ENCODE peak calls at places on chromosomes 4 and X, in five cellular contexts. I, D, Q, U and C are unnamed samples.

GRCh38 chr4:79227896-79228295 is 98.0 kb downstream of the NAA11 start:
- DNase-seq in D (peak), U (no peak), Q (peak), I (no peak), C (no peak)

GRCh38 chr4:110106946-110107325 is 91.5 kb downstream of the ELOVL6 start:
- DNase-seq in D (peak), U (peak), I (peak), Q (peak), C (peak)

GRCh38 chrX:28586891-28587635 is at the start of gene IL1RAPL1:
- DNase-seq in U (peak), D (peak), Q (peak), I (peak), C (peak)

GRCh38 chr4:8655411-8656184 is 63.0 kb downstream of the CPZ start:
- DNase-seq in Q (no peak), U (no peak), I (no peak), D (no peak), C (no peak)

GRCh38 chrX:150155396-150156048 is 207.6 kb upstream of the MAMLD1 start:
- DNase-seq in Q (no peak), U (no peak), D (peak), I (peak), C (peak)

GRCh38 chr4:179536694-179537093 is 2094.5 kb upstream of the AGA start:
- DNase-seq in D (no peak), Q (no peak), I (no peak), U (no peak), C (no peak)

GRCh38 chr4:14338206-14338605 is 664.1 kb upstream of the CPEB2 start:
- DNase-seq in Q (no peak), U (no peak), D (peak), I (no peak), C (peak)

GRCh38 chr4:15003891-15004700 is 1.8 kb downstream of the CPEB2 start:
- DNase-seq in I (peak), D (no peak), U (peak), Q (no peak), C (peak)

GRCh38 chr4:69713593-69713992 is 46.8 kb downstream of the SULT1B1 start:
- DNase-seq in I (peak), Q (no peak), U (peak), D (peak), C (peak)

GRCh38 chr4:123495530-123495929 is 98.9 kb downstream of the SPRY1 start:
- DNase-seq in D (peak), Q (no peak), I (peak), U (no peak), C (peak)

GRCh38 chr4:20445933-20446723 is 194.4 kb downstream of the SLIT2 start:
- DNase-seq in D (no peak), U (no peak), I (no peak), Q (no peak), C (no peak)

GRCh38 chr4:67776746-67777145 is 22.6 kb upstream of the GNRHR start:
- DNase-seq in U (no peak), Q (no peak), D (no peak), I (no peak), C (no peak)

GRCh38 chr4:13642576-13642975 is 15.1 kb upstream of the BOD1L1 start:
- DNase-seq in Q (peak), U (no peak), I (no peak), D (peak), C (no peak)

GRCh38 chrX:56764975-56765791 is 36.1 kb downstream of the NBDY start:
- DNase-seq in Q (no peak), U (no peak), D (no peak), I (no peak), C (no peak)

GRCh38 chrX:152817082-152817744 is 13.3 kb downstream of the CETN2 start:
- DNase-seq in I (peak), D (peak), U (peak), Q (peak), C (peak)

GRCh38 chrX:92247076-92247475 is 467.9 kb downstream of the PCDH11X start:
- DNase-seq in D (no peak), U (no peak), I (no peak), Q (peak), C (peak)

GRCh38 chr4:143768007-143768591 is 67.6 kb upstream of the FREM3 start:
- DNase-seq in D (no peak), I (no peak), U (no peak), Q (peak), C (no peak)

GRCh38 chr4:183012862-183013855 is 85.9 kb upstream of the WWC2 start:
- DNase-seq in I (no peak), D (no peak), U (no peak), Q (no peak), C (no peak)

GRCh38 chr4:82998898-82999297 is 11.7 kb downstream of the LIN54 start:
- DNase-seq in I (no peak), U (no peak), D (no peak), Q (no peak), C (no peak)

GRCh38 chr4:180913750-180914149 is 1329.5 kb upstream of the TENM3 start:
- DNase-seq in U (no peak), D (peak), Q (no peak), I (no peak), C (peak)

GRCh38 chr4:88087004-88087403 is 71.4 kb downstream of the ABCG2 start:
- DNase-seq in D (no peak), I (no peak), Q (no peak), U (no peak), C (no peak)

GRCh38 chr4:10033191-10033881 is 12.0 kb upstream of the SLC2A9 start:
- DNase-seq in D (peak), U (no peak), Q (no peak), I (peak), C (peak)

GRCh38 chrX:10756365-10756915 is 136.1 kb upstream of the MID1 start:
- DNase-seq in D (peak), Q (peak), U (peak), I (peak), C (peak)

GRCh38 chrX:20274121-20274520 is 7.4 kb upstream of the RPS6KA3 start:
- DNase-seq in Q (no peak), I (no peak), U (no peak), D (no peak), C (no peak)

GRCh38 chr4:85147481-85148076 is 181.1 kb upstream of the WDFY3 start:
- DNase-seq in I (peak), U (peak), Q (peak), D (peak), C (peak)

GRCh38 chr4:8540991-8541390 is 39.2 kb upstream of the GPR78 start:
- DNase-seq in Q (no peak), I (no peak), D (no peak), U (no peak), C (no peak)

DNA sequence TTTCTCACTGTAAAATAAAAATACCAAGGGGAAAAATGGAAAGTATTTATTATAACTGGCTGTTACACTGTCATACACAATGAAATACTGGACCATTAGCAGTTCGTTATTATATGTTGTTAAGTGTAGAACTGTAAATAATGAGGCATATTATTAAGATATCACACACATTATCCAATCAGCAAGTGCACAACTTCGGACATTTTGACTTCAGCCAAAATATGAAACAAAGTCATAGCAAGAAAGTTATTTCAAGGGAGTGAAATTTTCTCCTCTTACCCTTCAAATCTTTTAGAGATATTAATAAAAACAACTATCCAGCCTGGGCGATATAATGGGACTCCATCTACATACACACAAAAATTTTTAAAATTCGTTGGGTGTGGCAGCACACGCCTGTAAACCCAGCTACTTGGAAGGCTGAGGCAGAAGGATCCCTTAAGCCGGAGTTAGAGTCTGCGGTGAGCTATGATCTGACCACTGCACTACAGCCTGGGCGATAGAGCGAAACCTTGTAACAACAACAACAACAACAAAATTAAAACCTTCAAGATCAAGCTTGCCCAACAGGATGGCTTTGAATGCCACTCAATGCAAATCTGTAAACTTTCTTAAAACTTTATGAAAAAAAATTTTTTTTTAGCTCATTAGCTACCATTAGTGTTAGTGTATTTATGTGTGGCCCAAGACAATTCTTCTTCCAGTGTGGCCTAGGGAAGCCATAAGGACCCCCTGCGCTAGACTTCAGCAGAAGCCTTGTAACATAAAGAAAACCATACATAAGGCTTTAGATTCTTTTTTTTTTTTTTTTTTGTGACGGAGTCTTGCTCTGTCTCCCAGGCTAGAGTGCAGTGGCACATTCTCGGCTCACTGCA is 1.3 kb upstream of the CISD2 start:
- DNase-seq in U (no peak), I (no peak), Q (no peak), D (no peak), C (no peak)
- H3K4me3 ChIP-seq in U (peak), I (no peak), Q (peak), D (peak), C (peak)

GRCh38 chrX:73963682-73964081 is 340.3 kb upstream of the ZCCHC13 start:
- DNase-seq in D (no peak), Q (no peak), U (no peak), I (no peak), C (no peak)

GRCh38 chrX:73964607-73965006 is 339.4 kb upstream of the ZCCHC13 start:
- DNase-seq in U (peak), Q (no peak), I (no peak), D (no peak), C (no peak)

GRCh38 chrX:73962948-73963347 is 341.0 kb upstream of the ZCCHC13 start:
- DNase-seq in U (no peak), D (no peak), I (no peak), Q (no peak), C (no peak)

GRCh38 chrX:73965833-73966232 is 338.1 kb upstream of the ZCCHC13 start:
- DNase-seq in D (no peak), I (no peak), U (no peak), Q (no peak), C (no peak)
- H3K4me3 ChIP-seq in D (no peak), I (no peak), U (no peak), Q (no peak), C (no peak)

GRCh38 chr4:39569209-39569608 is 42.0 kb upstream of the UGDH start:
- DNase-seq in I (no peak), D (no peak), U (no peak), Q (no peak), C (peak)
- H3K4me3 ChIP-seq in I (no peak), D (no peak), U (no peak), Q (no peak), C (no peak)

GRCh38 chrX:138710311-138710791 is 1.2 kb downstream of the FGF13 start:
- DNase-seq in D (no peak), I (peak), U (no peak), Q (no peak), C (no peak)
- H3K4me3 ChIP-seq in D (no peak), I (peak), U (no peak), Q (peak), C (no peak)